ENCODE peak calls at places on chromosomes 1 and 21, in six cellular contexts. D, O, W, V, X and L are unnamed samples.

GRCh38 chr1:8077120-8077573 is 51.0 kb upstream of the ERRFI1 start:
- DNase-seq in X (peak; percentile 65), W (peak; percentile 55), O (peak; percentile 99), V (peak; percentile 54), D (no peak), L (peak; percentile 77)

GRCh38 chr21:44379991-44380865 is 26.8 kb downstream of the TRPM2 start:
- DNase-seq in O (no peak), V (no peak), X (no peak), W (no peak), D (no peak), L (no peak)

GRCh38 chr1:99599678-99600175 is 46.2 kb upstream of the PALMD start:
- DNase-seq in O (peak; percentile 85), V (peak; percentile 47), W (peak; percentile 33), X (peak; percentile 62), D (no peak), L (no peak)

GRCh38 chr1:180580237-180580636 is 21.5 kb downstream of the OVAAL start:
- DNase-seq in O (peak; percentile 25), X (no peak), W (no peak), D (no peak), V (no peak), L (peak; percentile 56)

GRCh38 chr1:40182956-40183710 is 21.9 kb downstream of the RLF start:
- DNase-seq in W (no peak), X (no peak), D (no peak), V (peak; percentile 21), O (peak; percentile 55), L (no peak)

GRCh38 chr1:167582064-167582463 is 28.5 kb upstream of the CREG1 start:
- DNase-seq in V (no peak), O (no peak), X (no peak), D (no peak), W (no peak), L (no peak)

GRCh38 chr1:190175320-190175719 is 302.3 kb downstream of the BRINP3 start:
- DNase-seq in X (no peak), W (no peak), O (no peak), V (no peak), D (no peak), L (no peak)

GRCh38 chr1:216014046-216014445 is 409.2 kb downstream of the USH2A start:
- DNase-seq in W (no peak), O (no peak), D (no peak), V (no peak), X (no peak), L (no peak)

GRCh38 chr21:21163904-21164303 is 165.7 kb downstream of the NCAM2 start:
- DNase-seq in X (peak; percentile 60), W (no peak), O (peak; percentile 74), D (no peak), V (peak; percentile 48), L (no peak)

GRCh38 chr1:12063141-12064072 is at the start of gene TNFRSF8:
- DNase-seq in X (no peak), O (peak; percentile 11), D (no peak), W (no peak), V (peak; percentile 76), L (no peak)

GRCh38 chr1:235068155-235069121 is 60.2 kb downstream of the TOMM20 start:
- DNase-seq in W (no peak), O (peak; percentile 65), X (no peak), V (no peak), D (no peak), L (peak; percentile 100)

GRCh38 chr1:218674280-218674773 is 329.2 kb downstream of the TGFB2 start:
- DNase-seq in W (peak; percentile 14), V (no peak), O (peak; percentile 69), D (no peak), X (peak; percentile 59), L (no peak)

GRCh38 chr1:92817986-92818764 is 13.7 kb upstream of the RPL5 start:
- DNase-seq in V (peak; percentile 56), W (no peak), X (no peak), O (no peak), D (no peak), L (no peak)

GRCh38 chr1:30760596-30761311 is 3.2 kb upstream of the LAPTM5 start:
- DNase-seq in O (no peak), X (no peak), V (no peak), W (no peak), D (no peak), L (no peak)

GRCh38 chr1:159941867-159942560 is 3.4 kb downstream of the IGSF9 start:
- DNase-seq in V (no peak), D (no peak), W (no peak), X (no peak), O (no peak), L (no peak)

GRCh38 chr1:209823143-209824041 is 4.4 kb upstream of the UTP25 start:
- DNase-seq in X (no peak), V (peak; percentile 68), D (no peak), O (peak; percentile 61), W (no peak), L (peak; percentile 95)

GRCh38 chr1:156464825-156465452 is 35.6 kb downstream of the MEF2D start:
- DNase-seq in O (no peak), D (no peak), W (no peak), V (no peak), X (no peak), L (no peak)

GRCh38 chr1:165290143-165290542 is 66.4 kb downstream of the LMX1A start:
- DNase-seq in O (no peak), V (no peak), X (no peak), W (no peak), D (no peak), L (no peak)

GRCh38 chr21:16536661-16537359 is 807.0 kb downstream of the USP25 start:
- DNase-seq in W (no peak), X (no peak), O (no peak), D (no peak), V (no peak), L (no peak)

GRCh38 chr1:168430348-168430747 is 113.4 kb downstream of the XCL2 start:
- DNase-seq in V (no peak), X (no peak), D (no peak), O (no peak), W (peak; percentile 31), L (no peak)

GRCh38 chr1:102842606-102843005 is 265.7 kb downstream of the COL11A1 start:
- DNase-seq in O (no peak), X (no peak), W (no peak), D (no peak), V (no peak), L (no peak)

GRCh38 chr1:56060901-56061300 is 518.5 kb downstream of the PLPP3 start:
- DNase-seq in D (no peak), X (no peak), W (no peak), O (peak; percentile 89), V (no peak), L (no peak)

GRCh38 chr1:56064705-56065104 is 514.7 kb downstream of the PLPP3 start:
- DNase-seq in X (no peak), D (no peak), V (no peak), W (no peak), O (peak; percentile 54), L (peak; percentile 90)

GRCh38 chr1:56061824-56062223 is 517.5 kb downstream of the PLPP3 start:
- DNase-seq in D (no peak), X (no peak), V (no peak), O (no peak), W (no peak), L (peak; percentile 52)

GRCh38 chr1:56063461-56063860 is 515.9 kb downstream of the PLPP3 start:
- DNase-seq in D (no peak), V (no peak), X (no peak), W (peak; percentile 47), O (no peak), L (no peak)

DNA sequence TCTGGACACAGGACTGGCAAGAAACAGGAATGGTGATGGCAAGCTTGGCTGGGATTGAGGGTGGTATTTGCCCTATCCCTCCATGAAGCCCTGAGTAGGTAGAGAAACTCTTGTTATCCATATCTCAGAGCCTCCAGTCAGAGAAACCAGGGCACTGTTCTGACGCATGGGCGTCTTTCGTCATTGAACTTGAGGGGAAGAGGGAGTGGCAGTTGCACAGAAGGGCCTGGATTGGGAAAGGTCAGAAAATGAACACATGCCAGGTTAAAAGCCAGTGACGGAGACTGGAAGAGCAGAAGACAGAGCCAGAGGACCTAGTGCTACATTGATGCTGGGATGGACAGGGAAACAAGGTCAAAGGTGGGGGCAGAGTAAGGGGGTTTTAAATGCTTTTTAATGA is 516.7 kb downstream of the PLPP3 start:
- DNase-seq in W (no peak), D (no peak), V (no peak), X (no peak), O (no peak), L (no peak)
- H3K27ac ChIP-seq in W (no peak overlapping the region), D (no peak overlapping the region), V (no peak overlapping the region), X (no peak overlapping the region), O (no peak overlapping the region), L (no peak overlapping the region)

DNA sequence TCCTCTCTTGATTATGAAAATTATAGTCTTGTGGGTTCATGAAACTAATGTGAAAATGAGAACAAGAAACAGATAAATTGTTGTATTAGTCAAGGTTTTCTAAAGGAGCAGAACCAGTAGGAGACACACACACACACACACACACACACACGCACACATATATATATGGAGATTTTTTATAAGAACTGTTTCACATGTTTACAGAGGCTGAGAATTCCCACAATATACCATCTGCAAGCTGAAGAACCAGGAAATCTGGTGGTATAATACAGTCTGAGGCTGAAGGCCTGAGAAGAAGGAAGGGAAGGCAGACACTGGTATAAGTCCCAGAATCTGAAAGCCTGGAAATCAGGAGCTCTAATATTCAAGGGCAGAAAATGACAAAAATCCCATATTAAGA is 70.9 kb upstream of the RGS18 start:
- DNase-seq in O (no peak), X (no peak), V (no peak), W (no peak), D (no peak), L (no peak)
- H3K27ac ChIP-seq in O (no peak overlapping the region), X (no peak overlapping the region), V (no peak overlapping the region), W (no peak overlapping the region), D (no peak overlapping the region), L (no peak overlapping the region)

DNA sequence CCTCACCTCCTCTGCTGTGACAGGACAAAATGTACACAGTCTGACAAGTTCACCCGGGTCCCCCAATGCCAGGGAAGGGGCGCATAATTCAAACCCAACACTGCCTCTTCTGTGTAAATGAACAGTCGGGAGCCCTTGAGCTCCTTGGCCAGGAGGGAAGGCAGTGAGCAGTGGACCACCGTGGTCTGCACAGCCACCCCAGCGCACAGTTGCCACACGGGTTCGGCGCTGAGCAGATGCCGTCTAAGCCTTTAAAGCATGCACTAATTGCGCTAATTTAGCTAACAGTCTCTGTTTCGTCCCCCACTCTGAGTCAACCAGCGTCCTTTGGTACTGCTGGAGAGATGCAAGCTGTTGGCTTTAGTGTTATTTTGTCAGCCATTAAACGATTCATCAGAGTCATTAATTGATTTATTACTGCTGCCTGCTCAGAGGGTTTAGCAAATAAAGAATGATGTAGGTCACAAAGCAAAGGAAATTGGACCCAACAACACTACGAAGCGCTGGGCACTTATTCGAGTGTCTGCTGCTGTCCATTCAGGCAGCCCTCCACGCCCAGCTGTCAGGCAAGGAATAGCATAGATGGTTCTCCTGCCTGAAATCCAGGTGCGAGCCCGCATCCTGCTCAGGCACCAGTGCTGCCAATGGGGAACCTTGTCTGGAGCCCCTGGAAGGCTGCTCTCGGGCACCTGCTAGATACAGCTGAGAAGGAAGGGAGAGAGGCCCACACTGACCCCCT is 91.5 kb downstream of the MRPL37 start:
- DNase-seq in D (no peak), O (no peak), W (no peak), X (no peak), V (no peak), L (no peak)
- H3K27ac ChIP-seq in D (no peak overlapping the region), O (no peak overlapping the region), W (peak overlapping the region; percentile 57), X (peak overlapping the region; percentile 17), V (no peak overlapping the region), L (no peak overlapping the region)

GRCh38 chr1:2592672-2593071 is 6.1 kb downstream of the PRXL2B start:
- DNase-seq in V (no peak), O (no peak), D (peak; percentile 38), X (no peak), W (no peak), L (no peak)
- H3K27ac ChIP-seq in V (no peak overlapping the region), O (no peak overlapping the region), D (no peak overlapping the region), X (no peak overlapping the region), W (no peak overlapping the region), L (no peak overlapping the region)

GRCh38 chr1:22450421-22451021 is 1.1 kb upstream of the ZBTB40 start:
- DNase-seq in O (no peak), D (no peak), V (no peak), W (no peak), X (no peak), L (no peak)
- H3K27ac ChIP-seq in O (no peak overlapping the region), D (no peak overlapping the region), V (no peak overlapping the region), W (peak overlapping the region; percentile 95), X (peak overlapping the region; percentile 96), L (no peak overlapping the region)